ENCODE peak calls at places on chromosomes 11 and 22, in nine cellular contexts. V is AG09319, A is dorsolateral prefrontal cortex, I is IMR-90, B is omental fat pad, F is Calu3, W is A673, H is heart left ventricle, P is A549. C is an unnamed sample.

GRCh38 chr11:121336279-121336947 is 43.8 kb downstream of the SC5D start:
- DNase-seq in V (no peak), A (no peak), I (no peak), B (no peak), F (no peak), W (no peak), H (no peak), P (no peak), C (no peak)

GRCh38 chr11:71379722-71380121 is 68.5 kb downstream of the DHCR7 start:
- DNase-seq in V (no peak), A (no peak), I (no peak), B (no peak), F (no peak), W (no peak), H (no peak), P (no peak), C (no peak)

GRCh38 chr11:12716816-12717215 is 42.6 kb downstream of the TEAD1 start:
- DNase-seq in V (no peak), A (no peak), I (no peak), B (no peak), F (no peak), W (no peak), H (no peak), P (no peak), C (no peak)

GRCh38 chr22:43451651-43452050 is 39.8 kb downstream of the MPPED1 start:
- DNase-seq in V (no peak), A (no peak), I (no peak), B (no peak), F (no peak), W (no peak), H (no peak), P (no peak), C (no peak)

GRCh38 chr11:66981976-66982578 is 7.0 kb downstream of the C11orf86 start:
- DNase-seq in V (peak), A (peak), I (peak), B (peak), F (peak), W (peak), H (peak), P (peak), C (peak)

GRCh38 chr11:67463186-67463585 is 5.9 kb downstream of the TMEM134 start:
- DNase-seq in V (no peak), A (no peak), I (no peak), B (no peak), F (no peak), W (no peak), H (no peak), P (no peak), C (no peak)

GRCh38 chr22:39416319-39416718 is 16.7 kb downstream of the TAB1 start:
- DNase-seq in V (no peak), A (no peak), I (no peak), B (no peak), F (no peak), W (no peak), H (no peak), P (no peak), C (no peak)

GRCh38 chr11:15146271-15147003 is 31.7 kb downstream of the INSC start:
- DNase-seq in V (no peak), A (no peak), I (peak), B (no peak), F (no peak), W (no peak), H (no peak), P (no peak), C (no peak)

GRCh38 chr11:9367551-9367950 is 16.9 kb upstream of the IPO7 start:
- DNase-seq in V (no peak), A (no peak), I (no peak), B (no peak), F (no peak), W (no peak), H (no peak), P (no peak), C (no peak)

GRCh38 chr11:128511712-128512111 is 75.6 kb downstream of the ETS1 start:
- DNase-seq in V (no peak), A (no peak), I (no peak), B (no peak), F (no peak), W (no peak), H (no peak), P (no peak), C (no peak)

GRCh38 chr11:70816156-70816678 is 417.9 kb downstream of the CTTN start:
- DNase-seq in V (no peak), A (no peak), I (no peak), B (no peak), F (no peak), W (no peak), H (peak), P (no peak), C (no peak)

GRCh38 chr11:129066229-129066628 is 123.6 kb upstream of the TP53AIP1 start:
- DNase-seq in V (no peak), A (no peak), I (no peak), B (no peak), F (no peak), W (no peak), H (no peak), P (no peak), C (peak)

GRCh38 chr22:33835196-33835788 is 85.0 kb downstream of the LARGE1 start:
- DNase-seq in V (no peak), A (no peak), I (no peak), B (no peak), F (no peak), W (no peak), H (no peak), P (no peak), C (no peak)

GRCh38 chr11:63917685-63918523 is 940 bp upstream of the RCOR2 start:
- DNase-seq in V (no peak), A (peak), I (no peak), B (no peak), F (peak), W (peak), H (peak), P (peak), C (peak)

GRCh38 chr11:111064118-111064517 is 181.4 kb upstream of the POU2AF2 start:
- DNase-seq in V (no peak), A (peak), I (peak), B (no peak), F (no peak), W (no peak), H (no peak), P (no peak), C (peak)

GRCh38 chr11:73213196-73214143 is 4.6 kb upstream of the P2RY2 start:
- DNase-seq in V (no peak), A (no peak), I (no peak), B (no peak), F (no peak), W (no peak), H (no peak), P (no peak), C (no peak)

GRCh38 chr11:75475767-75476650 is 43.0 kb upstream of the KLHL35 start:
- DNase-seq in V (no peak), A (no peak), I (peak), B (peak), F (no peak), W (no peak), H (peak), P (no peak), C (peak)

GRCh38 chr11:72676874-72677341 is 2.7 kb upstream of the PDE2A start:
- DNase-seq in V (no peak), A (no peak), I (peak), B (no peak), F (peak), W (peak), H (peak), P (peak), C (peak)

GRCh38 chr11:7672960-7673723 is at the start of gene CYB5R2:
- DNase-seq in V (no peak), A (no peak), I (peak), B (peak), F (peak), W (no peak), H (peak), P (peak), C (peak)

GRCh38 chr11:6357222-6357621 is 33.1 kb upstream of the SMPD1 start:
- DNase-seq in V (peak), A (peak), I (peak), B (peak), F (no peak), W (peak), H (no peak), P (no peak), C (peak)

GRCh38 chr11:64027619-64028397 is 7.9 kb upstream of the FLRT1 start:
- DNase-seq in V (no peak), A (no peak), I (no peak), B (no peak), F (no peak), W (no peak), H (no peak), P (no peak), C (no peak)

GRCh38 chr22:39405346-39406085 is 5.9 kb downstream of the TAB1 start:
- DNase-seq in V (peak), A (peak), I (peak), B (peak), F (no peak), W (peak), H (no peak), P (no peak), C (peak)

GRCh38 chr11:47332303-47332711 is 20.2 kb downstream of the MYBPC3 start:
- DNase-seq in V (no peak), A (no peak), I (no peak), B (no peak), F (no peak), W (no peak), H (no peak), P (no peak), C (no peak)

GRCh38 chr11:78156081-78156844 is 16.8 kb upstream of the ALG8 start:
- DNase-seq in V (no peak), A (no peak), I (no peak), B (no peak), F (peak), W (no peak), H (no peak), P (no peak), C (no peak)

GRCh38 chr11:22192289-22192641 is 620 bp upstream of the ANO5 start:
- DNase-seq in V (no peak), A (no peak), I (no peak), B (no peak), F (peak), W (peak), H (no peak), P (peak), C (no peak)
- TF ChIP-seq CTCF in V (no peak), A (peak), I (no peak), B (no peak), F (no peak), W (no peak), H (no peak), P (peak), C (no peak)

GRCh38 chr22:27517361-27517760 is 284.2 kb downstream of the MN1 start:
- DNase-seq in V (no peak), A (no peak), I (no peak), B (no peak), F (no peak), W (no peak), H (no peak), P (no peak), C (no peak)
- TF ChIP-seq CTCF in V (no peak), A (no peak), I (no peak), B (no peak), F (no peak), W (no peak), H (no peak), P (no peak), C (no peak)

GRCh38 chr22:31176923-31177322 is 16.9 kb downstream of the RNF185 start:
- DNase-seq in V (no peak), A (no peak), I (no peak), B (no peak), F (no peak), W (no peak), H (no peak), P (no peak), C (no peak)

GRCh38 chr22:31173386-31174145 is 13.6 kb downstream of the RNF185 start:
- DNase-seq in V (no peak), A (no peak), I (peak), B (no peak), F (no peak), W (no peak), H (no peak), P (peak), C (peak)

GRCh38 chr22:31179345-31179744 is 19.4 kb downstream of the RNF185 start:
- DNase-seq in V (no peak), A (no peak), I (peak), B (no peak), F (no peak), W (peak), H (no peak), P (no peak), C (no peak)

GRCh38 chr22:31178859-31179258 is 18.9 kb downstream of the RNF185 start:
- DNase-seq in V (no peak), A (no peak), I (no peak), B (no peak), F (no peak), W (no peak), H (no peak), P (no peak), C (no peak)

DNA sequence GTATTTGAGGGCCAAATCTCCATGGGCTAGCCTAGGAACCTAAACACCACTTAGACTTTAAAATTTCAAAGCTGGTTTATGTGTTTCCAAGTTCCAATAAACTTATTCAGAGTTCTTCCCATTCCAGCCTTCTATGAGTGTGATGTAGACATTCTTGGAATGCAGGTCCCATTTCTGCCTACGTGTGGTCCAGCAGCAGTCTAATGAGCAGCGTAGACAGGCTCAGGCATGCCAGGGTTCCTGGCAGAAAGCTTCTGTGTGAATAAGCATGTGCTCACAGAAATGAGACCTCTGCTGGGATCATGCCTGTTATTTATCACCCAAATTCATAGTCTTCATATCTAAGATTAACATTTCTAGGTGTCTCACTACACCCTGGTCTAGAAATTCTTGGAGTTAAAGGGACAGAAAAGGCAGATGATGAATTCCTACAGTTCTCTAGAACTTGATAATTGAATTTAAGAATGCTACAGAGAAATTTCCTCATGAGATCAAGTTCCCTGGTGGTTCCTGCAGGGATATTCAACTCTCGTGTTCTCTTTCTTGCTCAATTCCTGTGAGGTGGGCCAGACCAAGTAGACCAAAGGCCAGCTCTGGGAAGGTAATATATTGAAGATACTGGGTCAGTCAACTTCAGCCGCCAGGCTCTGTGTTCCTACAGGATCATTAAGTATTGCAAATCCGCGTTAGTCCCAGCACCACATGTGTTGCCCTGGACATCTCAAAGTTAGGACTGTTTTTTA is 17.6 kb downstream of the RNF185 start:
- DNase-seq in V (peak), A (no peak), I (peak), B (no peak), F (no peak), W (no peak), H (no peak), P (no peak), C (peak)
- TF ChIP-seq CTCF in V (no peak), A (no peak), I (peak), B (no peak), F (no peak), W (no peak), H (no peak), P (no peak), C (no peak)

GRCh38 chr11:44632466-44633123 is 67.1 kb downstream of the CD82 start:
- DNase-seq in V (no peak), A (peak), I (no peak), B (no peak), F (peak), W (peak), H (no peak), P (peak), C (peak)
- TF ChIP-seq CTCF in V (peak), A (peak), I (peak), B (no peak), F (peak), W (peak), H (peak), P (peak), C (peak)

GRCh38 chr22:45508814-45509213 is 6.1 kb downstream of the FBLN1 start:
- DNase-seq in V (no peak), A (no peak), I (no peak), B (no peak), F (no peak), W (no peak), H (no peak), P (no peak), C (no peak)

GRCh38 chr22:45510376-45511232 is 7.9 kb downstream of the FBLN1 start:
- DNase-seq in V (no peak), A (no peak), I (no peak), B (no peak), F (no peak), W (no peak), H (peak), P (no peak), C (peak)

GRCh38 chr22:45515678-45516077 is 13.0 kb downstream of the FBLN1 start:
- DNase-seq in V (no peak), A (no peak), I (no peak), B (no peak), F (no peak), W (no peak), H (no peak), P (no peak), C (no peak)

GRCh38 chr22:45511847-45512261 is 9.2 kb downstream of the FBLN1 start:
- DNase-seq in V (peak), A (no peak), I (peak), B (no peak), F (no peak), W (no peak), H (peak), P (no peak), C (peak)

GRCh38 chr22:45512363-45512762 is 9.7 kb downstream of the FBLN1 start:
- DNase-seq in V (no peak), A (no peak), I (no peak), B (no peak), F (no peak), W (no peak), H (peak), P (no peak), C (no peak)
- TF ChIP-seq CTCF in V (no peak), A (no peak), I (no peak), B (no peak), F (no peak), W (no peak), H (no peak), P (no peak), C (no peak)

DNA sequence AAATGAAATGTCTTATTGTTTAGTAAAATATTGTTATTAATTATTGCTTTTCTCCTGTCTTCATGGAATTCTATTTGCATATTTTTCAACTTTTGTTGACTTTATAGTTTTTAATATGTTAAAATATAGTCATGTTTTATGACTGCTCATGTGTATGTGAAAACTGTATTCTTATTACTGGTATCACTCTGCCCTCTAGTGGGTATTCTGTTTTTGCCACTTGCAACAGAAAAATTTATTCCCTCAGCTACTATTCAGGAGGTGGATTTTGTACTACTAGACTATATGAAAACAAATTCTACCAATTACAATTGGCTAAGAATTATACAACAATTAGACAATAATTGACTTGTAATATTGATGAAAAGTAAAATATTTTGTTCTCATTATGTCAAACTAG is 45.0 kb downstream of the OR4C6 start:
- DNase-seq in V (no peak), A (no peak), I (peak), B (no peak), F (peak), W (peak), H (no peak), P (peak), C (peak)
- TF ChIP-seq CTCF in V (peak), A (peak), I (peak), B (no peak), F (peak), W (peak), H (peak), P (peak), C (peak)

GRCh38 chr22:31628969-31629723 is 32.9 kb downstream of the PISD start:
- DNase-seq in V (no peak), A (no peak), I (no peak), B (no peak), F (no peak), W (no peak), H (no peak), P (no peak), C (no peak)
- TF ChIP-seq CTCF in V (no peak), A (no peak), I (peak), B (no peak), F (peak), W (peak), H (no peak), P (no peak), C (peak)

GRCh38 chr22:35189559-35189958 is 67.7 kb upstream of the HMGXB4 start:
- DNase-seq in V (no peak), A (no peak), I (no peak), B (no peak), F (no peak), W (no peak), H (no peak), P (no peak), C (no peak)
- TF ChIP-seq CTCF in V (no peak), A (no peak), I (no peak), B (no peak), F (no peak), W (no peak), H (no peak), P (no peak), C (no peak)

GRCh38 chr22:37509026-37509886 is 10.0 kb downstream of the CARD10 start:
- DNase-seq in V (no peak), A (no peak), I (no peak), B (no peak), F (no peak), W (no peak), H (no peak), P (no peak), C (no peak)

GRCh38 chr22:37505989-37506388 is 13.2 kb downstream of the CARD10 start:
- DNase-seq in V (no peak), A (no peak), I (no peak), B (no peak), F (no peak), W (no peak), H (peak), P (no peak), C (no peak)

GRCh38 chr22:37508431-37508963 is 10.7 kb downstream of the CARD10 start:
- DNase-seq in V (no peak), A (no peak), I (no peak), B (no peak), F (no peak), W (no peak), H (peak), P (no peak), C (no peak)

GRCh38 chr22:37505565-37505964 is 13.7 kb downstream of the CARD10 start:
- DNase-seq in V (no peak), A (no peak), I (no peak), B (no peak), F (no peak), W (no peak), H (no peak), P (no peak), C (no peak)

DNA sequence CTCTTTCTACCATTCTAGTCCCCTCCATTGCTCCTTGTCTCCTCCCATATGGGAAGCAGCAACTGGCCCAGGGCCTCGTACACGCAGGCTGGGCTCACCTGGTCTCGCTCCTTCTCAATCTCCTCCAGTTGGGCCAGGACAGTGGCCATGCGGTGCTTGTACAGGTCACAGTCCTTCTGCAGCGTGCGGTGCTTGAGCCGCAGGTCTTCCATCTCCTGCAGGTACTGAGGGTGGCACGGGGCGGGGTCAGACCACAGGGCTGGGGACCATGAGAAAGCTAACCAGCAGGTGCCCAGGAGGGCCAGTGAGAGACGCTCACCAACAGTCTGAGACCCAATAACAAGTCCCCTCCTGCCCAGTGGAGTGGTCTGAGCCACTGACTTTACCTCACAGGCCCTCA is 11.5 kb downstream of the CARD10 start:
- DNase-seq in V (no peak), A (no peak), I (no peak), B (no peak), F (no peak), W (no peak), H (no peak), P (no peak), C (no peak)
- TF ChIP-seq CTCF in V (no peak), A (no peak), I (no peak), B (no peak), F (no peak), W (no peak), H (no peak), P (no peak), C (no peak)